ENCODE peak calls at places on chromosomes 3 and 15, in ten cellular contexts. O is sigmoid colon, I is ovary, J is fibroblast of mammary gland, P is nephron progenitor cell, Q is hepatocyte, T is coronary artery, C is AG10803, K is heart left ventricle, R is AG09319. L is an unnamed sample.

GRCh38 chr15:89078831-89079810 is 9.1 kb upstream of the ABHD2 start:
- DNase-seq in P (no peak), C (no peak), T (no peak), O (no peak), K (no peak), R (no peak), Q (no peak), I (no peak), J (no peak), L (no peak)

GRCh38 chr3:178406206-178406605 is 130.0 kb upstream of the KCNMB2 start:
- DNase-seq in P (no peak), K (no peak), I (no peak), O (no peak), R (no peak), J (peak), C (peak), Q (no peak), T (no peak), L (no peak)

GRCh38 chr3:190594171-190594570 is 80.3 kb downstream of the IL1RAP start:
- DNase-seq in Q (no peak), K (no peak), C (no peak), J (no peak), T (no peak), I (no peak), P (no peak), R (no peak), O (no peak), L (no peak)

GRCh38 chr3:57059416-57059815 is 1.0 kb upstream of the SPATA12 start:
- DNase-seq in J (no peak), Q (no peak), I (no peak), P (no peak), O (no peak), T (no peak), K (no peak), R (no peak), C (no peak), L (no peak)

GRCh38 chr3:45343947-45344346 is 44.4 kb upstream of the LARS2 start:
- DNase-seq in K (no peak), P (no peak), R (no peak), O (no peak), I (no peak), J (peak), Q (no peak), C (no peak), T (no peak), L (peak)

GRCh38 chr15:64681424-64682024 is 93.9 kb downstream of the RBPMS2 start:
- DNase-seq in T (no peak), R (no peak), Q (peak), O (no peak), P (peak), K (no peak), I (no peak), J (peak), C (peak), L (peak)

GRCh38 chr3:102165367-102165766 is 269.4 kb upstream of the ZPLD1 start:
- DNase-seq in R (no peak), P (no peak), O (no peak), Q (no peak), C (peak), K (no peak), T (no peak), I (no peak), J (peak), L (no peak)

GRCh38 chr15:62834686-62835279 is 207.8 kb upstream of the TPM1 start:
- DNase-seq in P (no peak), T (no peak), K (no peak), I (no peak), R (no peak), O (no peak), J (no peak), C (no peak), Q (no peak), L (no peak)

GRCh38 chr3:14358426-14359211 is 43.8 kb upstream of the SLC6A6 start:
- DNase-seq in R (peak), Q (peak), T (no peak), P (peak), I (peak), C (peak), O (peak), J (peak), K (peak), L (no peak)

GRCh38 chr3:105459566-105460290 is 93.0 kb downstream of the ALCAM start:
- DNase-seq in I (no peak), T (no peak), K (no peak), R (no peak), C (peak), O (no peak), Q (no peak), P (no peak), J (peak), L (no peak)

GRCh38 chr3:177410734-177411133 is 213.5 kb upstream of the TBL1XR1 start:
- DNase-seq in J (no peak), I (no peak), O (no peak), K (no peak), T (no peak), P (no peak), C (no peak), R (no peak), Q (no peak), L (peak)

GRCh38 chr3:167209011-167209410 is 171.1 kb downstream of the ZBBX start:
- DNase-seq in J (no peak), Q (peak), R (no peak), O (no peak), K (no peak), P (no peak), C (no peak), I (no peak), T (no peak), L (no peak)

GRCh38 chr3:48634661-48635221 is 520 bp downstream of the SLC26A6 start:
- DNase-seq in C (peak), J (peak), Q (peak), T (no peak), P (peak), K (peak), O (peak), R (peak), I (peak), L (peak)

GRCh38 chr15:32641517-32642059 is at the start of gene SCG5:
- DNase-seq in K (no peak), C (no peak), P (peak), J (peak), T (no peak), O (no peak), Q (peak), R (no peak), I (peak), L (no peak)

GRCh38 chr3:160885791-160886286 is 129.8 kb downstream of the PPM1L start:
- DNase-seq in K (peak), I (peak), J (peak), P (peak), T (no peak), Q (peak), C (peak), R (peak), O (peak), L (peak)

GRCh38 chr3:43285644-43286043 is 696 bp upstream of the SNRK start:
- DNase-seq in R (no peak), T (no peak), P (peak), Q (no peak), K (peak), C (no peak), I (peak), J (no peak), O (no peak), L (no peak)

GRCh38 chr3:129182390-129183180 is 1.1 kb downstream of the CNBP start:
- DNase-seq in P (no peak), J (peak), R (no peak), Q (no peak), C (peak), T (no peak), I (no peak), O (no peak), K (peak), L (peak)

GRCh38 chr3:140103166-140103565 is 168.2 kb downstream of the CLSTN2 start:
- DNase-seq in R (no peak), P (no peak), T (no peak), J (no peak), K (no peak), O (no peak), C (no peak), I (no peak), Q (no peak), L (no peak)

GRCh38 chr3:17187589-17188184 is 302.9 kb downstream of the PLCL2 start:
- DNase-seq in T (no peak), I (no peak), Q (no peak), C (no peak), R (no peak), O (no peak), P (no peak), J (no peak), K (no peak), L (no peak)

GRCh38 chr15:90836296-90836871 is 32.0 kb upstream of the FURIN start:
- DNase-seq in J (peak), T (no peak), I (no peak), K (peak), C (peak), R (peak), Q (peak), P (no peak), O (no peak), L (no peak)

GRCh38 chr3:186519021-186519658 is 25.0 kb downstream of the CRYGS start:
- DNase-seq in K (no peak), C (no peak), P (no peak), O (no peak), R (no peak), Q (no peak), J (no peak), T (no peak), I (no peak), L (peak)

GRCh38 chr3:140521751-140522445 is 156.0 kb upstream of the TRIM42 start:
- DNase-seq in Q (no peak), I (no peak), R (no peak), K (no peak), P (no peak), J (no peak), T (no peak), O (no peak), C (no peak), L (no peak)

GRCh38 chr15:92650256-92650655 is 5.3 kb downstream of the FAM174B start:
- DNase-seq in T (no peak), J (no peak), K (no peak), I (peak), C (no peak), Q (peak), R (no peak), O (no peak), P (no peak), L (no peak)

GRCh38 chr3:46982581-46982980 is 3.1 kb downstream of the NBEAL2 start:
- DNase-seq in J (no peak), R (no peak), C (no peak), I (no peak), O (no peak), T (no peak), Q (no peak), P (no peak), K (no peak), L (no peak)

GRCh38 chr3:12662593-12663310 is 1.2 kb downstream of the RAF1 start:
- DNase-seq in T (peak), J (peak), P (peak), K (peak), Q (peak), I (peak), R (no peak), O (no peak), C (peak), L (peak)

GRCh38 chr3:194133661-194134230 is 2.2 kb upstream of the HES1 start:
- DNase-seq in Q (peak), I (peak), R (no peak), O (peak), C (peak), J (peak), T (peak), P (peak), K (peak), L (peak)

GRCh38 chr15:83380026-83380425 is 67.1 kb upstream of the SH3GL3 start:
- DNase-seq in O (no peak), J (peak), R (no peak), Q (no peak), K (no peak), I (no peak), P (no peak), T (no peak), C (peak), L (no peak)

GRCh38 chr15:96181873-96182301 is 148.6 kb upstream of the NR2F2 start:
- DNase-seq in K (peak), C (peak), P (no peak), R (peak), J (peak), I (peak), T (peak), Q (no peak), O (peak), L (no peak)

GRCh38 chr15:101127503-101128076 is 124.3 kb downstream of the CHSY1 start:
- DNase-seq in O (peak), P (no peak), K (peak), R (peak), C (peak), J (peak), T (peak), I (peak), Q (peak), L (peak)

GRCh38 chr3:152272771-152273242 is 4.1 kb downstream of the MBNL1 start:
- DNase-seq in P (no peak), R (no peak), O (no peak), J (peak), K (no peak), Q (no peak), C (peak), T (no peak), I (no peak), L (peak)

GRCh38 chr3:194140520-194141414 is 4.8 kb downstream of the HES1 start:
- DNase-seq in Q (peak), J (peak), T (peak), P (peak), I (peak), R (no peak), K (peak), O (peak), C (peak), L (peak)

GRCh38 chr3:142127941-142128658 is 21.2 kb downstream of the TFDP2 start:
- DNase-seq in T (no peak), K (no peak), I (no peak), O (no peak), Q (no peak), P (no peak), R (no peak), C (no peak), J (no peak), L (no peak)

GRCh38 chr15:70974004-70974832 is 81.6 kb downstream of the LRRC49 start:
- DNase-seq in K (no peak), J (peak), Q (peak), O (no peak), C (peak), T (no peak), P (no peak), R (peak), I (no peak), L (no peak)

GRCh38 chr3:106249159-106249558 is 380.3 kb upstream of the CBLB start:
- DNase-seq in T (no peak), R (no peak), C (peak), P (no peak), J (peak), I (no peak), Q (no peak), O (no peak), K (no peak), L (no peak)

GRCh38 chr3:127448671-127449070 is 141.9 kb downstream of the TPRA1 start:
- DNase-seq in J (no peak), Q (no peak), P (no peak), T (no peak), C (no peak), K (no peak), I (peak), R (no peak), O (no peak), L (no peak)

GRCh38 chr15:90351479-90352108 is 490 bp upstream of the ZNF774 start:
- DNase-seq in Q (no peak), O (no peak), T (no peak), C (no peak), I (no peak), P (no peak), K (no peak), R (no peak), J (no peak), L (no peak)

DNA sequence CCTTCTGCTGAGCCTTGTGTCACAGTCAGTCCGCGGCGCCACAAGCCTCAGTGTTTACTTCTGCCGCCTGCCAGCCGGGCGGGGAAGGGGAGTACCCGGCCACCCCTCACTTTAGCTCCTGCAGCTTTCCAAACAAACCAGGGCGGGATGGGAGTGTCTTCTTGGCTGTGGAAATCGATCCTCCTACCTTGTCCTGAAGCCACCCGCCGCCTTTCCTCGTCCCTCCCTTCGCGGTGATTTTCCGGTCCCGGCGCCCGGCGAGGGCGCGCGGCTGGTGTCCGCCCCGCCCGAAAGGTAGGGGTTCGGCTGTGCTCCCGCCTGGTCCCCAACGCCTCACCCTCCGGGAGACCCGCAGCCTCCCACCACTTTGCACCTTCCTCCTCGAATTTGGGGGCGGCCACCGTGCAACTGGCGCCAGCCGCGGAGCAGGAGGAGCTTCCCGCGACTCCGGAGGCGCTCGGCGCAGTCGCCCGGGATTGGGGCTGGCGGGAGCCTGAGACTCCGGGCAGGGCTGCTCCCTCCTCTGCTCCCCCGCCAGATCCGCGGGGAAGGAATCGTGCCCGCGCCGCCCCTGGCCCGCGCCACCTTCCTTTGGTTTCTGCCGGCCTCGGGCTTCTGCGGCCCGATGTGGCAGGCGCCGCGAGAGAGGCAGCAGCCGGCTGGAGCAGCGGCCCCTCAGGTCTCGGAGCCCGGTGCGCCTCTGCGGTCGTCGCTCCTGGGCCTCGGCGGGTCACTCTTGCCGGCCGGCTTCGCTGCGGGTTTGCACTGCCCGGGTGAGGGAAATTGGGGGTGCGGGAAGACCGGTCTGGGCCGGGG is 30.7 kb upstream of the ST3GAL6 start:
- DNase-seq in J (no peak), R (no peak), P (peak), I (peak), C (no peak), Q (peak), O (peak), T (no peak), K (peak), L (peak)
- TF ChIP-seq CTCF in J (no peak), R (no peak), P (no peak), I (no peak), C (no peak), Q (no peak), O (no peak), T (no peak), K (no peak), L (no peak)

GRCh38 chr15:39919396-39919739 is 698 bp downstream of the GPR176 start:
- DNase-seq in P (no peak), T (no peak), I (no peak), Q (no peak), O (no peak), K (no peak), C (no peak), J (no peak), R (no peak), L (no peak)

GRCh38 chr15:39918688-39919385 is 1.2 kb downstream of the GPR176 start:
- DNase-seq in O (no peak), J (peak), T (no peak), P (no peak), K (no peak), R (peak), Q (no peak), C (peak), I (no peak), L (no peak)

GRCh38 chr15:39921274-39921638 is 1.2 kb upstream of the GPR176 start:
- DNase-seq in I (no peak), P (no peak), Q (no peak), R (no peak), J (no peak), K (no peak), T (no peak), O (no peak), C (no peak), L (no peak)

GRCh38 chr15:39920510-39921273 is 626 bp upstream of the GPR176 start:
- DNase-seq in Q (peak), P (peak), J (peak), O (peak), K (peak), I (peak), C (peak), R (peak), T (peak), L (peak)

GRCh38 chr15:39919740-39920509 is at the start of gene GPR176:
- DNase-seq in P (peak), Q (peak), R (peak), K (peak), T (peak), C (peak), J (peak), I (peak), O (peak), L (peak)
- TF ChIP-seq CTCF in P (no peak), Q (no peak), R (peak), K (no peak), T (no peak), C (peak), J (no peak), I (no peak), O (no peak), L (no peak)

DNA sequence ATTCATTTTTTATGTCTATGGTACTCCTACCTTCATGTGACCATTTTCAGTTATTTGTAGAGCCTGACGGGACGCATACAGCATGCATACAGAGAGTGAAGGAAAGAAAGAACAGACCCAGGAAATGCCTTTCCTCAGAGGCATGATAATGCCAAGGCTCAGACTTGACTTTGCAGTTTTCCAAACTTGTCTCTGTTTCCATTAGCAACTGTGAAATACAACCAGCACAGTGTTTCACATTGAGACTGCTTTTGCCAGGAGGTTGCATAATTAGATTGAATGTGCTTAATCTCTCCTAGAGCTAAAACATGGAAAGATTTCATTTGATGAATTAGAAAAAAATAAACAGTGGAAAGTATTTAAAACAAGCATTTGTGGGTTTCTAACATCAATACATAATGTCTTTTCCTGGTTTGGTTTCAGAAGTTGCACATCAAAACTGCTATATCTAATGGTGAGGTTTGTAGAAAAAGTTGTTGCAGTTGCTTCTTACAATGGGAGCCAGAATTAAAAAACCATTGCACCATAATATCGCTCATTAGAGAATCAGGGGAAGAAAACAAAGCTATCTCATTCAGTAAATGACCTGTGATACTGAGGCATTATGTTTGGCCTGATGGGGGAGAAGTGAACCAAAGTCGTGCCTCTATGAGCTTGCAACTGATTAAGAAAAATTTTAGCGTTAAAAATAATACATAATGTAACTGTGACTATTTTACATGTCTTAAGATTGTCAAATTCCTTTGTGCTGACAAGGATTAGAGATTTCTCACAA is 60.4 kb upstream of the ARHGEF26 start:
- DNase-seq in T (no peak), O (no peak), P (no peak), C (peak), Q (peak), I (no peak), J (peak), K (no peak), R (peak), L (no peak)
- TF ChIP-seq CTCF in T (no peak), O (no peak), P (no peak), C (no peak), Q (no peak), I (no peak), J (no peak), K (no peak), R (no peak), L (no peak)

GRCh38 chr3:188320757-188321156 is 166.8 kb downstream of the LPP start:
- DNase-seq in T (no peak), C (peak), O (no peak), J (peak), K (no peak), P (no peak), R (no peak), Q (no peak), I (no peak), L (no peak)
- TF ChIP-seq CTCF in T (no peak), C (peak), O (no peak), J (peak), K (no peak), P (no peak), R (no peak), Q (no peak), I (no peak), L (no peak)